ENCODE peak calls at places on chromosomes 4 and X, in ten cellular contexts. A is esophagus squamous epithelium, N is breast epithelium, F is tibial nerve, C is testis, H is suprapubic skin, G is IMR-90, X is H1, I is upper lobe of left lung, P is gastrocnemius medialis. W is an unnamed sample.

GRCh38 chr4:1720163-1720983 is 750 bp downstream of the TMEM129 start:
- DNase-seq in X (peak; percentile 69), H (no peak), I (peak; percentile 65), G (peak; percentile 28), F (no peak), P (peak; percentile 40), N (no peak), A (no peak), C (peak; percentile 61), W (no peak)

GRCh38 chr4:165164257-165164656 is 43.1 kb upstream of the KLHL2 start:
- DNase-seq in C (no peak), G (no peak), A (no peak), N (no peak), I (no peak), X (no peak), P (no peak), F (no peak), H (no peak), W (no peak)

GRCh38 chr4:165879581-165879980 is 6.5 kb downstream of the TLL1 start:
- DNase-seq in P (no peak), X (no peak), G (no peak), I (no peak), N (no peak), C (no peak), A (no peak), F (no peak), H (no peak), W (no peak)

GRCh38 chr4:170931326-170931725 is 841.6 kb upstream of the AADAT start:
- DNase-seq in X (no peak), N (no peak), I (no peak), P (no peak), A (no peak), F (no peak), G (no peak), C (no peak), H (no peak), W (no peak)

GRCh38 chr4:76585897-76586360 is 150.9 kb downstream of the SHROOM3 start:
- DNase-seq in X (peak; percentile 87), C (peak; percentile 73), H (peak; percentile 74), P (peak; percentile 64), N (peak; percentile 97), G (no peak), I (peak; percentile 94), A (no peak), F (no peak), W (no peak)

GRCh38 chrX:133229361-133229760 is 11.2 kb upstream of the TFDP3 start:
- DNase-seq in G (peak; percentile 17), F (no peak), N (no peak), H (no peak), X (no peak), C (no peak), I (no peak), A (no peak), P (no peak), W (no peak)

GRCh38 chr4:11471613-11472012 is 42.9 kb upstream of the HS3ST1 start:
- DNase-seq in G (no peak), P (no peak), I (peak; percentile 34), X (no peak), F (no peak), H (no peak), A (peak; percentile 11), C (no peak), N (no peak), W (no peak)

GRCh38 chrX:150982786-150983525 is at the start of gene HMGB3:
- DNase-seq in N (peak; percentile 73), P (peak; percentile 83), I (peak; percentile 93), X (peak; percentile 85), F (peak; percentile 23), C (peak; percentile 95), H (peak; percentile 86), G (peak; percentile 86), A (peak; percentile 47), W (peak; percentile 92)

GRCh38 chr4:36753048-36753447 is 471.6 kb downstream of the DTHD1 start:
- DNase-seq in P (no peak), A (no peak), C (no peak), F (no peak), I (no peak), H (no peak), G (no peak), N (no peak), X (no peak), W (no peak)

GRCh38 chr4:84467601-84468000 is 31.5 kb downstream of the NKX6-1 start:
- DNase-seq in F (no peak), H (no peak), C (no peak), N (no peak), G (no peak), A (no peak), X (no peak), P (no peak), I (no peak), W (no peak)

GRCh38 chr4:183329954-183330742 is 7.9 kb upstream of the CLDN24 start:
- DNase-seq in H (no peak), G (no peak), C (no peak), I (no peak), P (no peak), N (no peak), X (peak; percentile 35), F (no peak), A (no peak), W (no peak)

GRCh38 chrX:15158736-15159406 is 111.0 kb downstream of the ASB9 start:
- DNase-seq in X (no peak), G (no peak), I (no peak), C (no peak), A (no peak), H (no peak), P (no peak), N (no peak), F (no peak), W (no peak)

GRCh38 chrX:105307762-105308161 is 87.3 kb upstream of the TEX13A start:
- DNase-seq in A (no peak), P (no peak), G (peak; percentile 29), F (no peak), C (no peak), I (no peak), H (no peak), X (no peak), N (no peak), W (no peak)

GRCh38 chr4:154911097-154911496 is 130.0 kb downstream of the RBM46 start:
- DNase-seq in H (no peak), X (no peak), P (no peak), I (no peak), N (no peak), A (no peak), C (peak; percentile 29), G (peak; percentile 2), F (no peak), W (no peak)

GRCh38 chr4:173051697-173052096 is 116.9 kb upstream of the GALNT7 start:
- DNase-seq in X (no peak), I (no peak), C (no peak), N (no peak), F (no peak), H (no peak), G (peak; percentile 7), P (no peak), A (no peak), W (no peak)
- H3K4me3 ChIP-seq in X (no peak overlapping the region), I (no peak overlapping the region), C (no peak overlapping the region), N (no peak overlapping the region), F (no peak overlapping the region), H (no peak overlapping the region), G (no peak overlapping the region), P (peak overlapping the region; percentile 2), A (no peak overlapping the region), W (peak overlapping the region; percentile 33)

DNA sequence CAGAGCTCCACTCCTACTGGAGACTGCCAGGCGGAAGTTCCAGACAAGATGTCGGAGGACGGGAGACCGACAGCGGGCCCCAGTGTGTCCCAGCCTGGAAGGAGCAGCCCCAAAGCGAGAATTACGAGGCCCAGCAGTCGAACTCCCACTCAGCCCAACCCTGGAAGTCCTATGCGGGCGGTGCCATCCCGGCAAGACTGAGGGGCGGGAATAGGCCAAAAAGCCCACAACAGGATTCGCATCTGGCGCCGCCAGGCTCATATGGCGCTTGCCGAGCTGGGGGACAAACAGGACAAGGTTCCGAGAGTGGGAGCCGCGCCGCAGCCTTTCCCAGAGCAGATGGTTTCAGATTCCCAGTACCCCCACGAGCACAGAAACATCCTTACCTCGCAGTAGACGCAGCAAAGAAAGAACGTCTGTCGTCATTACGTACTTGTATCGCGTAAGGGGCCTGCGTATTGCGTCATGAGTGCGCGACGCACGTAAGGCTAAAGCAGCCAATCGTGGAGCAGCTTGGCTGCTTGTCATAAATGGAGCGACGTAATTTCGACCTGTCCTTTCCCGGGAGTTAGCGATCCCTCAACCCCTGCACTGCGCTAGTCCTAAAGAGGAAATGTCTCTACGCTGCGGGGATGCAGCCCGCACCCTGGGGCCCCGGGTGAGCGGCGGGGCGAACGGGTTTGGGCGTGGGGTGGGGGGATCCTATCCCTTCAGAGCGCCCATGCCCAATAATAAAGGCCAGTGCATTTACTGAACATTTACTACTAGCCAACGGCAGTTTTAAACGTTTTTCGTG is at the start of the genes LIAS and RPL9:
- DNase-seq in N (peak; percentile 97), I (peak; percentile 92), H (peak; percentile 96), A (peak; percentile 74), G (peak; percentile 100), P (peak; percentile 98), F (peak; percentile 96), C (peak; percentile 97), X (peak; percentile 96), W (peak; percentile 99)
- TF ChIP-seq POLR2A in N (peak; percentile 87), I (peak; percentile 96), H (peak; percentile 92), A (peak; percentile 94), G (peak; percentile 98), P (peak; percentile 96), F (peak; percentile 94), C (peak; percentile 78), X (peak; percentile 99), W (peak; percentile 92)

DNA sequence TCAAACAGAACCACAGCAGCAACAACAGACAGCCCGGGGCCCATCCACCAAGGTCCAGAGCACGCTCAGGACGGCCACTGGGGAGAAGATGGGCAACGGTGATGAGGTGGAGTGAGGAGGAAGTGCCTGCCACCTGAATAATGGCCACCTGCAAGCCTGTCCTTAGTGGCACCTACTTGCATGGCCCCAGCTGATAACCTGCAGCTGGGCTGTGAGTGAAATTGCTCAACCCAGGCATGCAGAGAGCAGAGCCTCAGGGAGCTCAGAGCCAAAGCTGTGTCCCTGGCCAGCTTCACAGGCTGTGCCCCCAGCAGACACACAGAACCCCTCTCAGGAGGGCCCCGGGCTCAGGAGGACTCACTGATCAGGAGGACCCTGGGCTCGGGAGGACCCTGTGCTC is 102.4 kb upstream of the ADRA2C start:
- DNase-seq in G (no peak), H (no peak), N (no peak), I (no peak), A (no peak), X (no peak), P (no peak), F (no peak), C (no peak), W (no peak)
- H3K4me3 ChIP-seq in G (no peak overlapping the region), H (no peak overlapping the region), N (no peak overlapping the region), I (no peak overlapping the region), A (no peak overlapping the region), X (no peak overlapping the region), P (no peak overlapping the region), F (no peak overlapping the region), C (no peak overlapping the region), W (no peak overlapping the region)

DNA sequence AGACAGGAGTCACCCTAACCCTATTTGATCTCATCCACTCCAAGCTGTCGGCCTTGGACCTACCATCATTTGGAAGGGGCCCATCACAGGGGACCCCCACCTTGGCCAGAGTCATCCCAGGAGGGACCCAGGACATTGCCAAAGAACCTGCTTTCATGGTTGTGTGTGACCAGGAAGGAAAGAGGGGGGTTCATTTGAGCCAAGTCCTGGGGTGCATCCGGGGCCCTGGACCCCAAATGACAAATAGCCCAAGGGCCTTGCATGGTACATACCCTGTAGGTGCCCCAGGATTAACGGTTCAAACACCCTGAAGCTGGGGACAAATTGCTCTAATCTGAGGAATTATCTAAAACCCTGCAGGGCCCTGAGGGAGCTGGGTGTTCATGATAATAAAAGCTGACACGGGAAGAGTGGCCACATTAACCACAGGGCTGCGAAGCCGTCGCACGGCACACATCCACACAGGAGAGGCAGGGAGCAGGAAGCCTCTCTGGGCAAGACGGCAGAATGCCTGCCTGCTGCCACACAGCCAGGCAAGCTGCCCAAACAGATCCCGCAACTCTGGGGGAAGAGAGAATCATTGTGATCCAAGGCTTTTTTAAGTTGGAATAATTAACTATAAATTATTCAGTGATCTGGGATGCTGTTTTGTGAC is 28.2 kb upstream of the PPP2R2C start:
- DNase-seq in A (no peak), G (no peak), I (no peak), P (no peak), N (no peak), H (no peak), F (no peak), X (peak; percentile 19), C (no peak), W (peak; percentile 57)
- TF ChIP-seq POLR2A in A (no peak), G (no peak), I (no peak), P (no peak), N (no peak), H (no peak), F (no peak), X (no peak), C (no peak), W (no peak)

W was measured in esophagus muscularis mucosa.